ENCODE peak calls at places on chromosomes 12 and 14, in nine cellular contexts. U is body of pancreas, Y is vagina, O is stomach, L is ovary, H is endothelial cell of umbilical vein, W is heart left ventricle, A is right lobe of liver, F is adrenal gland. Q is an unnamed sample. For H3K27me3, the result is how much of the 10 kb centered on the place peaks cover.

GRCh38 chr14:100895411-100895810 is 8.1 kb downstream of the RTL1 start:
- DNase-seq in L (peak), H (no peak), Y (no peak), W (no peak), U (no peak), F (no peak), O (no peak), A (no peak), Q (no peak)

GRCh38 chr12:92912052-92912451 is 17.0 kb downstream of the EEA1 start:
- DNase-seq in L (no peak), Y (no peak), F (peak), U (no peak), W (no peak), A (no peak), O (no peak), H (no peak), Q (no peak)

GRCh38 chr12:103905730-103906349 is 24.4 kb upstream of the HSP90B1 start:
- DNase-seq in U (no peak), O (no peak), L (no peak), W (no peak), F (no peak), H (no peak), Y (no peak), A (no peak), Q (no peak)

GRCh38 chr14:79583738-79584405 is 627.4 kb downstream of the DIO2 start:
- DNase-seq in L (no peak), A (no peak), W (no peak), H (no peak), Y (no peak), F (no peak), O (no peak), U (no peak), Q (no peak)

GRCh38 chr14:55105991-55106390 is 23.1 kb upstream of the LGALS3 start:
- DNase-seq in U (no peak), L (no peak), O (no peak), Y (no peak), F (no peak), W (no peak), H (no peak), A (no peak), Q (no peak)

GRCh38 chr14:70045296-70045695 is 143.5 kb downstream of the SLC8A3 start:
- DNase-seq in H (no peak), Y (no peak), L (no peak), F (no peak), O (no peak), U (no peak), A (no peak), W (no peak), Q (no peak)

GRCh38 chr12:72241552-72241951 is 30.6 kb upstream of the TRHDE start:
- DNase-seq in L (no peak), W (no peak), Y (no peak), A (no peak), O (no peak), H (no peak), U (no peak), F (no peak), Q (no peak)

GRCh38 chr12:11798856-11799530 is 149.5 kb downstream of the ETV6 start:
- DNase-seq in W (no peak), H (peak), A (no peak), O (no peak), L (no peak), F (peak), U (no peak), Y (no peak), Q (no peak)

GRCh38 chr12:112852810-112853209 is 54.0 kb upstream of the OAS1 start:
- DNase-seq in U (no peak), L (no peak), H (no peak), A (no peak), Y (no peak), W (no peak), F (no peak), O (no peak), Q (no peak)

GRCh38 chr14:80956105-80956504 is 684 bp downstream of the TSHR start:
- DNase-seq in F (no peak), O (no peak), W (no peak), U (no peak), Y (no peak), L (no peak), A (no peak), H (no peak), Q (no peak)

GRCh38 chr14:100417466-100417865 is 94.3 kb downstream of the SLC25A47 start:
- DNase-seq in L (peak), F (peak), A (no peak), Y (no peak), H (peak), O (peak), W (no peak), U (peak), Q (no peak)

GRCh38 chr12:65911321-65911720 is 87.0 kb downstream of the HMGA2 start:
- DNase-seq in H (peak), O (no peak), F (peak), A (no peak), Y (no peak), L (no peak), W (no peak), U (peak), Q (no peak)

GRCh38 chr12:58639323-58639934 is 280.9 kb downstream of the LRIG3 start:
- DNase-seq in Y (no peak), U (no peak), L (no peak), H (peak), F (no peak), W (no peak), A (no peak), O (no peak), Q (no peak)

GRCh38 chr14:73696466-73697390 is 17.5 kb downstream of the PNMA1 start:
- DNase-seq in L (no peak), O (no peak), W (no peak), Y (no peak), U (no peak), H (peak), A (no peak), F (no peak), Q (no peak)

GRCh38 chr12:111685811-111686573 is at the start of the genes ACAD10 and BRAP:
- DNase-seq in A (peak), L (peak), O (peak), H (peak), F (peak), W (peak), U (peak), Y (peak), Q (peak)

GRCh38 chr14:57751400-57751799 is 114.5 kb downstream of the SLC35F4 start:
- DNase-seq in O (no peak), H (no peak), L (no peak), A (no peak), U (no peak), Y (no peak), F (no peak), W (no peak), Q (no peak)

GRCh38 chr14:70785556-70785955 is 23.8 kb downstream of the MAP3K9 start:
- DNase-seq in O (no peak), L (no peak), U (no peak), Y (no peak), F (no peak), H (no peak), W (no peak), A (no peak), Q (no peak)

GRCh38 chr14:76868453-76869170 is 42.4 kb downstream of the LRRC74A start:
- DNase-seq in H (no peak), W (no peak), F (no peak), L (no peak), Y (no peak), O (no peak), A (no peak), U (no peak), Q (no peak)

GRCh38 chr12:91685917-91686316 is 459.7 kb downstream of the BTG1 start:
- DNase-seq in L (no peak), Y (no peak), W (no peak), A (no peak), U (no peak), H (peak), O (no peak), F (no peak), Q (no peak)

GRCh38 chr14:65044596-65044959 is 57.7 kb downstream of the MAX start:
- DNase-seq in Y (no peak), A (no peak), H (no peak), O (no peak), L (no peak), W (peak), F (peak), U (no peak), Q (no peak)

GRCh38 chr12:102479099-102479887 is 1.1 kb downstream of the IGF1 start:
- DNase-seq in W (no peak), A (no peak), O (no peak), F (no peak), L (no peak), H (no peak), U (no peak), Y (no peak), Q (peak)

GRCh38 chr12:131929530-131930456 is 717 bp downstream of the PUS1 start:
- DNase-seq in U (peak), H (peak), F (no peak), Y (no peak), L (peak), W (peak), A (no peak), O (no peak), Q (peak)
- TF ChIP-seq POLR2A in U (no peak), H (peak), F (no peak), Y (no peak), L (no peak), W (no peak), A (no peak), O (no peak), Q (no peak)

GRCh38 chr12:53338916-53339315 is 2.8 kb upstream of the SP7 start:
- DNase-seq in L (no peak), F (no peak), Y (no peak), O (no peak), W (no peak), H (no peak), U (no peak), A (no peak), Q (no peak)

GRCh38 chr12:53343978-53344377 is 7.8 kb upstream of the SP7 start:
- DNase-seq in A (no peak), W (no peak), L (no peak), U (no peak), Y (no peak), H (no peak), O (no peak), F (no peak), Q (no peak)

GRCh38 chr12:53343449-53343848 is 7.3 kb upstream of the SP7 start:
- DNase-seq in U (no peak), L (no peak), W (no peak), F (no peak), O (no peak), A (no peak), H (no peak), Y (no peak), Q (no peak)

GRCh38 chr12:53337998-53338397 is 1.8 kb upstream of the SP7 start:
- DNase-seq in F (no peak), A (no peak), Y (no peak), O (no peak), U (no peak), H (no peak), W (no peak), L (no peak), Q (no peak)

GRCh38 chr12:53340398-53340797 is 4.2 kb upstream of the SP7 start:
- DNase-seq in W (no peak), H (no peak), O (no peak), U (no peak), F (no peak), L (no peak), Y (no peak), A (no peak), Q (no peak)
- H3K27me3 ChIP-seq in W (under half), H (under half), O (under half), U (under half), F (under half), L (under half), Y (under half), A (under half), Q (under half)

GRCh38 chr14:91369628-91370445 is 47.8 kb downstream of the CCDC88C start:
- DNase-seq in U (peak), L (no peak), F (no peak), W (no peak), H (peak), A (no peak), Y (no peak), O (no peak), Q (no peak)
- TF ChIP-seq POLR2A in U (no peak), L (no peak), F (no peak), W (no peak), H (no peak), A (no peak), Y (no peak), O (no peak), Q (no peak)

DNA sequence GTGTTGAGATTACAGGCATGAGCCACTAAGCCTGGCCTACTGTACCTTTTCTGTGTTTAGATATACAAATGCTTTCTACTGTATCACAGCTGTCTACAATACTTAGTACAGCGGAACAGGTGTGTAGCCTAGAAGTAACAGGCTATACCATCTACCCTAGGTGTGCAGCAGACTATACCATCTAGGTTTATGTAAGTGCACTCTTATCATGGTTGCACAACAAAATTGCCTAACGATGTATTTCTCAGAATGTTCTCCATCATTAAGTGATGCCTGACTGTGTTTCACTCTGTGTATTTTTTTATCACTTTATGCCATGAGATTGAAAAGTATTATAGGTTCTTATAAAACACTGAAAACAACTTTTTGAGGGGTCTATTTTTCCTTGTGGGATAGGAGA is 16.9 kb downstream of the TMPRSS12 start:
- DNase-seq in A (no peak), O (no peak), L (no peak), H (no peak), W (no peak), F (no peak), U (no peak), Y (no peak), Q (no peak)
- H3K27me3 ChIP-seq in A (under half), O (under half), L (under half), H (under half), W (under half), F (under half), U (under half), Y (under half), Q (under half)

DNA sequence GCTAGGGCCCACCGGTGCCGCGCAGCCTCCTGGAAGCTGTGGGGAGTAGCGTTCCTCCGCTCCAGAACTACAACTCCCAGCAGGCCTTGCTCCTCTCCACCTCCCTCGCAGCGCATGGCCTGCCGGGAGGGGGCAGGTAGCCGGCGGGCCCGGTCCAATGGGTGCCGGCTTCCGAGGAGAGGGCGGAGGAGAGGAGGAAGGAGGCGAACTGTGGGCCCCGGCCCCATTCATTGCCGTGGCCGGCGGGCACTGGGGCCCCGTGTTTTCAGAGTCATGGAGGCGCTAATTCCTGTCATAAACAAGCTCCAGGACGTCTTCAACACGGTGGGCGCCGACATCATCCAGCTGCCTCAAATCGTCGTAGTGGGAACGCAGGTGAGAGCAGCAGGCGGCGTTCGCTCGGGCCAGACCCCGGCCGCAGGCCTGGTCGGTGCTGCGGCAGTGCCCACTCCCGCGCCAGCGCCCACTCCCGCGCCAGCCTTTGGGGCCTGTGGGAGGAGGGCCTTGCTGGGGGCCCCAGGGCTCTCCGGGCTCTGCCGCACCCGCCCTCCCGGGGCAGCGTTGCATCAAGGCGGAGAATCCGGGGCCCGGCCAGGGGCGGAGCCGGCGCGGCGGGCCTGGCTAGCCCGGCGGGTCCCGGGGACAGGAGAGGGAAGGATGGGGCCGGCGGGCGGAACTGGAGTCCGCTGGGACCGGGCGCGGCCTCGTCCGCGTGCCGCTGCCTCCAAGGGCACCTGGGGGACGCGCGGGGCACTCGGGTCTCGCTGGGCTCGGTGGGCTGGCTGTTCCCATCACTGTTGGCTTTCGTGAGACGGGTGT is at the start of gene DNM1L:
- DNase-seq in F (peak), L (peak), W (peak), Y (peak), H (peak), U (peak), A (peak), O (peak), Q (peak)
- TF ChIP-seq POLR2A in F (peak), L (peak), W (peak), Y (peak), H (peak), U (peak), A (peak), O (no peak), Q (peak)

DNA sequence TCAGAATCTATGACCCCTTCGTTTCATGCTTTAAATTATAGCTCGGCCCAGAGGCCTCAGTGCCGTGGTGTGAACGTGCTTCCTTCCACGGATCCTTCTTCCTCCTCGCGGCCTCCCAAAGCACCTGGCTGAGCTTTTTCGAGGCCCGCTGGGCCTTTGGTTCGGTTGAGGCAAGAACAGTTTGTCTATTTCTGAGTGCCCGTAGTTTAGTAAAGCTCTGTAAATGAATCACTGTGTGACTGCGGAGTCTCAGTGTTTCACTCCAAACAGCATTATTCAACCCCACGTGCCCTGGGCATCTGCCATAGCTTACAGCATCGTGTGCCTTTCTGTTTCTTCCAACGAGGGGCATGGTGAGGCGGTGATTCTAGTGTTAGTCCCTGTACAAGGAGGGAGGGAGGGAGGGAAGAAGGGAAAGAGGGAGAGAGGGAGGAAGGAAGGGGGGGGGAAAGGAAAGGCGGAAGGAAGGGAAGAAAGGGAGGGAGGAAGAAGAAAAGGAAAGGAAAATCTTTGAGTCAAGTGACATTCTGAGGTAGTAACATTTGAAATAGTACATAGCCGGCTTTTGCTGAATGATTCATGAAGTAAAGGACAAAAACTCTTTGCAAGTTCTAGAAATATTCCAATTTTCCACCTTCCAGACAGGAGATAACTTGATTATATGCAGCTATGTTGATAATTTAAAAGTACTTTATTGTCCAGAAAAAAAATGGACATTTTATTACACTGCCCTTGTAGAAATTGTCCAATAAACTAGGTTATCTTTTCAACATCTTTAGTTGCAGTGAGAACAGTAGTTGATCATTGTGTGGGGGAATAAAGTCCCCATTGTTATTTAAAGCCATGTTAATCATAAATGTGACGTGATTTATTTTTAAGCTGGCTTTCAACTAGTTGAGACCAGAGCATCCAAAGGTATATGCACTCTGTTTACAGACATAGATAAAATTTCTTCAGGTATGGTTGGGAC is 1.2 kb upstream of the TRIM9 start:
- DNase-seq in L (peak), F (peak), Y (no peak), U (peak), H (no peak), A (no peak), W (peak), O (no peak), Q (peak)
- H3K27me3 ChIP-seq in L (under half), F (under half), Y (under half), U (under half), H (half or more), A (under half), W (under half), O (under half), Q (under half)

GRCh38 chr14:33016611-33017010 is 77.9 kb downstream of the NPAS3 start:
- DNase-seq in U (no peak), A (no peak), F (no peak), O (no peak), L (no peak), W (no peak), H (no peak), Y (no peak), Q (no peak)
- TF ChIP-seq POLR2A in U (no peak), A (no peak), F (no peak), O (no peak), L (no peak), W (no peak), H (no peak), Y (no peak), Q (no peak)

DNA sequence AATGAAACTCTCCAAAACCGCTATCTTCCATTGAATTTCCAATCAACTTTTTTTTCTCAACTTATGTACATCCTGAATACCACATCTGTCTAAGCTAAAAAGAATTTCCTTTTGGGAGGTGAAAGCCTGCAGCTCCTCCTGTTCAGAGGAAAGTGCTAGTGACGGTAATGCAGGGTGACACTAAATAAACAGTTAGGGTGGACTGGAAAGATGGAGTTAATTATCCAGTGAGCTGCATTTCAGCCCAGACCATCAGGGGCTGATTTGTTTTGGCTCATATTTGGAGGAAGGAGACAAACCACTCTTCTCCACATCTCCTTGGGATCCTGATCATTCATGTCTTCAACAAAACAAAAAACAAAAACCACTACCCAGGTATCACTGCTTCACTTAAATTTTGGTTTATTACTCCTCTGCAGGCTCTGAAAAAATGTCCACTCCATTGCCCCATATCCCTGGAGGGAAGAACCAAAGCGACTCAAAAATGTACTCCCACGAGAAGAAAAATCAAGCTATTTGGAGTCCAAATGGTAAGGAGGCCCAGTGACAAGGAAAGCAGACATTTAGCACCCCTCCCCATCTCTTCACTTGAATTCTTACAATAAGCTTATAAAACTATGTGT is 5.1 kb upstream of the SIX1 start:
- DNase-seq in U (no peak), O (no peak), W (no peak), H (no peak), F (no peak), Y (no peak), L (no peak), A (no peak), Q (no peak)
- H3K27me3 ChIP-seq in U (under half), O (half or more), W (half or more), H (half or more), F (under half), Y (under half), L (under half), A (under half), Q (under half)